ENCODE peak calls at places on chromosomes 7 and 10, in ten cellular contexts. M is NCI-H82, J is mesothelial cell of epicardium, T is BJ, C is ELF-1, Z is HAP-1, W is HFFc6, H is gastrocnemius medialis, Q is T-helper 2 cell, S is smooth muscle cell of the brain vasculature. L is an unnamed sample.

GRCh38 chr7:109950256-109950655 is 1140.7 kb upstream of the LRRN3 start:
- DNase-seq in M (peak; percentile 21), J (no peak), T (no peak), C (no peak), Z (no peak), W (no peak), H (no peak), Q (no peak), S (no peak), L (no peak)

GRCh38 chr10:131885391-131886165 is 15.2 kb upstream of the PPP2R2D start:
- DNase-seq in M (peak; percentile 71), J (peak; percentile 64), T (no peak), C (peak; percentile 89), Z (peak; percentile 44), W (peak; percentile 36), H (peak; percentile 58), Q (peak; percentile 70), S (no peak), L (peak; percentile 73)

GRCh38 chr10:97798958-97799565 is 27.3 kb upstream of the SFRP5 start:
- DNase-seq in M (peak; percentile 36), J (no peak), T (no peak), C (no peak), Z (no peak), W (no peak), H (no peak), Q (no peak), S (no peak), L (no peak)

GRCh38 chr7:8133955-8134733 is 127.8 kb downstream of the ICA1 start:
- DNase-seq in M (no peak), J (no peak), T (no peak), C (no peak), Z (no peak), W (no peak), H (no peak), Q (no peak), S (no peak), L (peak; percentile 46)

GRCh38 chr7:128713794-128714193 is 25.4 kb upstream of the CALU start:
- DNase-seq in M (no peak), J (no peak), T (no peak), C (no peak), Z (no peak), W (no peak), H (no peak), Q (no peak), S (no peak), L (no peak)

GRCh38 chr10:35579116-35579515 is 26.0 kb upstream of the GJD4 start:
- DNase-seq in M (no peak), J (no peak), T (no peak), C (no peak), Z (no peak), W (no peak), H (no peak), Q (no peak), S (no peak), L (no peak)

GRCh38 chr10:114042895-114043531 is 653 bp upstream of the ADRB1 start:
- DNase-seq in M (peak; percentile 56), J (no peak), T (no peak), C (peak; percentile 47), Z (peak; percentile 32), W (no peak), H (no peak), Q (no peak), S (no peak), L (no peak)

GRCh38 chr10:125217986-125218675 is 57.8 kb upstream of the CTBP2 start:
- DNase-seq in M (peak; percentile 1), J (no peak), T (no peak), C (peak; percentile 45), Z (no peak), W (peak; percentile 23), H (no peak), Q (no peak), S (no peak), L (no peak)

GRCh38 chr7:128409435-128410091 is at the start of gene IMPDH1:
- DNase-seq in M (peak; percentile 85), J (peak; percentile 82), T (peak; percentile 34), C (peak; percentile 73), Z (peak; percentile 72), W (peak; percentile 62), H (peak; percentile 72), Q (peak; percentile 81), S (no peak), L (peak; percentile 82)

GRCh38 chr10:58820386-58820785 is 307.7 kb downstream of the BICC1 start:
- DNase-seq in M (no peak), J (no peak), T (no peak), C (no peak), Z (no peak), W (no peak), H (no peak), Q (no peak), S (no peak), L (no peak)

GRCh38 chr10:106740-107139 is 28.5 kb upstream of the ZMYND11 start:
- DNase-seq in M (no peak), J (no peak), T (no peak), C (no peak), Z (no peak), W (no peak), H (no peak), Q (no peak), S (no peak), L (no peak)

GRCh38 chr7:36215017-36215621 is 62.1 kb downstream of the EEPD1 start:
- DNase-seq in M (no peak), J (no peak), T (no peak), C (peak; percentile 86), Z (no peak), W (no peak), H (no peak), Q (no peak), S (no peak), L (no peak)

GRCh38 chr7:111801277-111801676 is 239.0 kb upstream of the IMMP2L start:
- DNase-seq in M (no peak), J (no peak), T (no peak), C (no peak), Z (no peak), W (no peak), H (no peak), Q (no peak), S (no peak), L (no peak)

GRCh38 chr7:51261950-51262795 is 54.4 kb downstream of the COBL start:
- DNase-seq in M (no peak), J (no peak), T (no peak), C (no peak), Z (no peak), W (no peak), H (no peak), Q (no peak), S (no peak), L (no peak)

GRCh38 chr10:11424456-11425287 is 186.8 kb downstream of the USP6NL start:
- DNase-seq in M (peak; percentile 47), J (no peak), T (no peak), C (peak; percentile 56), Z (peak; percentile 45), W (peak; percentile 41), H (no peak), Q (no peak), S (peak; percentile 39), L (no peak)

GRCh38 chr10:5092375-5092774 is 1.8 kb upstream of the AKR1C3 start:
- DNase-seq in M (no peak), J (no peak), T (no peak), C (no peak), Z (no peak), W (no peak), H (no peak), Q (no peak), S (no peak), L (no peak)

GRCh38 chr10:93614101-93614825 is 1.9 kb downstream of the PDE6C start:
- DNase-seq in M (peak; percentile 93), J (no peak), T (no peak), C (no peak), Z (no peak), W (no peak), H (no peak), Q (no peak), S (no peak), L (no peak)

GRCh38 chr10:4670737-4671136 is 155.3 kb upstream of the AKR1E2 start:
- DNase-seq in M (no peak), J (no peak), T (no peak), C (no peak), Z (no peak), W (peak; percentile 36), H (no peak), Q (no peak), S (no peak), L (no peak)

L was measured in activated T-helper 1 cell treated with anti-CD3 and anti-CD28 coated beads, Interleukin-12 subunit alpha, Interleukin-12 subunit beta, Interleukin-2, Interleukin-4 antibody, amounts not matched to agents 30 ng/mL and 10 ng/mL and 1 ng/mL, durations not matched to agents 14 hours and 24 hours and 36 hours.